ENCODE peak calls at places on chromosome 10, in four cellular contexts. J is thyroid gland; B is stimulated activated CD4-positive, alpha-beta T cell treated with anti-CD3 and anti-CD28 coated beads, Interleukin-1b, Interleukin-23, amount 100 ng/mL, for 24 hours; F is tibial nerve. R is an unnamed sample.

GRCh38 chr10:104735036-104735435 is 93.9 kb downstream of the SORCS3 start:
- DNase-seq in J (peak; percentile 44), B (no peak), F (no peak), R (no peak)

GRCh38 chr10:97025613-97026242 is 160.0 kb downstream of the SLIT1 start:
- DNase-seq in F (peak; percentile 59), J (peak; percentile 65), B (peak; percentile 30), R (no peak)

GRCh38 chr10:34758447-34758996 is 56.6 kb downstream of the PARD3 start:
- DNase-seq in F (no peak), J (no peak), B (no peak), R (no peak)

GRCh38 chr10:93821051-93821772 is 63.5 kb downstream of the LGI1 start:
- DNase-seq in J (no peak), F (no peak), B (no peak), R (no peak)

GRCh38 chr10:111391146-111391545 is 314.3 kb downstream of the ADRA2A start:
- DNase-seq in F (no peak), B (no peak), J (no peak), R (no peak)

GRCh38 chr10:24418532-24418931 is 209.6 kb downstream of the KIAA1217 start:
- DNase-seq in F (no peak), B (no peak), J (no peak), R (no peak)

GRCh38 chr10:5465976-5466450 is 33.4 kb downstream of the CALML5 start:
- DNase-seq in F (no peak), J (no peak), B (no peak), R (peak; percentile 58)

GRCh38 chr10:451021-451471 is 238.4 kb downstream of the DIP2C start:
- DNase-seq in B (peak; percentile 36), J (peak; percentile 45), F (no peak), R (no peak)

GRCh38 chr10:77104459-77104980 is 533.1 kb downstream of the KCNMA1 start:
- DNase-seq in J (peak; percentile 3), B (no peak), F (peak; percentile 87), R (no peak)

GRCh38 chr10:90179696-90180407 is 478.5 kb downstream of the KIF20B start:
- DNase-seq in J (no peak), B (no peak), F (no peak), R (no peak)

GRCh38 chr10:133351408-133352318 is 4.5 kb downstream of the PRAP1 start:
- DNase-seq in J (no peak), F (no peak), B (no peak), R (no peak)

GRCh38 chr10:34721201-34721840 is 93.8 kb downstream of the PARD3 start:
- DNase-seq in J (no peak), B (no peak), F (no peak), R (no peak)

GRCh38 chr10:77920495-77920894 is 6.1 kb downstream of the DLG5 start:
- DNase-seq in F (no peak), J (no peak), B (no peak), R (no peak)

GRCh38 chr10:91061608-91062007 is 140.7 kb upstream of the ANKRD1 start:
- DNase-seq in B (no peak), F (no peak), J (no peak), R (no peak)

GRCh38 chr10:62640386-62640785 is 164.1 kb upstream of the ADO start:
- DNase-seq in B (no peak), J (no peak), F (no peak), R (no peak)

GRCh38 chr10:127600479-127600878 is 51.4 kb downstream of the NPS start:
- DNase-seq in B (no peak), F (no peak), J (no peak), R (no peak)

GRCh38 chr10:93465806-93466675 is 16.1 kb downstream of the MYOF start:
- DNase-seq in J (peak; percentile 96), F (peak; percentile 68), B (no peak), R (peak; percentile 88)

GRCh38 chr10:73218466-73219191 is 28.4 kb downstream of the DNAJC9 start:
- DNase-seq in F (no peak), J (no peak), B (no peak), R (no peak)

GRCh38 chr10:89064764-89065163 is 74.2 kb downstream of the FAS start:
- DNase-seq in J (no peak), B (no peak), F (peak; percentile 52), R (no peak)

GRCh38 chr10:103645141-103646054 is 151.9 kb downstream of the NEURL1 start:
- DNase-seq in F (no peak), B (no peak), J (no peak), R (peak; percentile 75)

GRCh38 chr10:80701706-80702105 is 164.0 kb downstream of the SH2D4B start:
- DNase-seq in F (no peak), J (no peak), B (no peak), R (no peak)

GRCh38 chr10:73625004-73625883 is 16.0 kb downstream of the MYOZ1 start:
- DNase-seq in F (no peak), B (no peak), J (peak; percentile 19), R (peak; percentile 68)

GRCh38 chr10:32548208-32548607 is 102.3 kb downstream of the CCDC7 start:
- DNase-seq in J (no peak), F (no peak), B (no peak), R (no peak)

GRCh38 chr10:986881-987634 is 1.2 kb upstream of the GTPBP4 start:
- DNase-seq in B (no peak), F (no peak), J (no peak), R (peak; percentile 36)

GRCh38 chr10:62733654-62734293 is 70.7 kb upstream of the ADO start:
- DNase-seq in B (no peak), J (no peak), F (no peak), R (no peak)

GRCh38 chr10:74586088-74586585 is 240.3 kb upstream of the KAT6B start:
- DNase-seq in F (no peak), J (peak; percentile 58), B (no peak), R (no peak)

GRCh38 chr10:114281006-114281405 is 42.0 kb downstream of the VWA2 start:
- DNase-seq in J (no peak), B (no peak), F (no peak), R (peak; percentile 44)

GRCh38 chr10:126723226-126723625 is 52.7 kb upstream of the C10orf90 start:
- DNase-seq in F (no peak), B (no peak), J (no peak), R (no peak)

R was measured in upper lobe of right lung.